ENCODE peak calls at places on chromosomes 7 and 10, in nine cellular contexts. M, O, V, J, H, R, P, D and T are unnamed samples.

GRCh38 chr10:63264852-63265617 is 131.9 kb downstream of the NRBF2 start:
- DNase-seq in P (no peak), H (peak; percentile 34), J (no peak), R (no peak), V (peak; percentile 48), O (peak; percentile 64), D (no peak), M (no peak), T (peak; percentile 42)

GRCh38 chr10:3400368-3400767 is 227.8 kb upstream of the PITRM1 start:
- DNase-seq in J (no peak), P (no peak), O (no peak), H (no peak), D (no peak), M (no peak), R (no peak), V (no peak), T (no peak)

GRCh38 chr7:80918909-80919721 is at the start of gene SEMA3C:
- DNase-seq in P (peak; percentile 86), D (peak; percentile 90), V (peak; percentile 84), R (peak; percentile 87), H (peak; percentile 91), O (peak; percentile 97), M (peak; percentile 90), J (peak; percentile 83), T (peak; percentile 90)

GRCh38 chr7:95411666-95412065 is 15.5 kb upstream of the PON3 start:
- DNase-seq in J (no peak), M (no peak), V (no peak), P (no peak), R (no peak), D (no peak), H (no peak), O (no peak), T (no peak)

GRCh38 chr7:116306409-116307048 is 96.2 kb downstream of the TES start:
- DNase-seq in D (no peak), O (no peak), J (no peak), V (no peak), M (no peak), H (no peak), R (no peak), P (no peak), T (no peak)

GRCh38 chr10:110540038-110540437 is 27.5 kb upstream of the SMC3 start:
- DNase-seq in R (no peak), O (no peak), P (no peak), M (no peak), V (no peak), H (no peak), D (no peak), J (no peak), T (no peak)

GRCh38 chr10:123995461-123996131 is 97.8 kb downstream of the CHST15 start:
- DNase-seq in H (peak; percentile 85), J (no peak), V (peak; percentile 74), O (peak; percentile 91), M (peak; percentile 31), D (peak; percentile 35), R (no peak), P (no peak), T (peak; percentile 38)

GRCh38 chr7:28360739-28361138 is 51.6 kb upstream of the CREB5 start:
- DNase-seq in J (no peak), M (no peak), H (no peak), R (no peak), D (no peak), O (no peak), V (no peak), P (no peak), T (no peak)

GRCh38 chr10:90197766-90198165 is 496.4 kb downstream of the KIF20B start:
- DNase-seq in P (no peak), O (peak; percentile 88), M (no peak), R (no peak), H (peak; percentile 36), D (no peak), V (no peak), J (no peak), T (no peak)

GRCh38 chr7:147982307-147982706 is 608.3 kb upstream of the C7orf33 start:
- DNase-seq in V (no peak), D (no peak), O (no peak), M (no peak), P (no peak), J (no peak), R (no peak), H (no peak), T (no peak)

GRCh38 chr10:11403116-11403515 is 208.3 kb downstream of the USP6NL start:
- DNase-seq in R (no peak), H (no peak), D (no peak), M (no peak), V (no peak), P (no peak), O (no peak), J (no peak), T (no peak)

GRCh38 chr10:88346151-88346977 is 236.8 kb downstream of the RNLS start:
- DNase-seq in P (no peak), H (no peak), V (no peak), D (no peak), O (no peak), J (no peak), R (no peak), M (no peak), T (no peak)

GRCh38 chr7:30142710-30143109 is 7.9 kb downstream of the MTURN start:
- DNase-seq in M (no peak), O (peak; percentile 63), P (no peak), D (no peak), V (no peak), H (peak; percentile 85), J (peak; percentile 33), R (peak; percentile 43), T (no peak)

GRCh38 chr10:13001041-13001886 is at the start of gene CCDC3:
- DNase-seq in H (peak; percentile 15), P (no peak), O (no peak), V (peak; percentile 11), J (no peak), M (peak; percentile 28), R (peak; percentile 21), D (peak; percentile 14), T (peak; percentile 31)

GRCh38 chr7:135493362-135493761 is 16.5 kb downstream of the CNOT4 start:
- DNase-seq in R (no peak), V (no peak), H (no peak), J (no peak), P (no peak), O (no peak), M (no peak), D (no peak), T (no peak)

GRCh38 chr10:1183746-1184145 is 127.6 kb downstream of the WDR37 start:
- DNase-seq in H (no peak), M (no peak), D (no peak), O (no peak), V (no peak), P (peak; percentile 31), R (no peak), J (no peak), T (no peak)

GRCh38 chr7:153354071-153354470 is 594.5 kb downstream of the ACTR3B start:
- DNase-seq in V (no peak), D (no peak), R (no peak), H (no peak), J (no peak), P (no peak), M (no peak), O (no peak), T (no peak)

GRCh38 chr10:84089162-84089561 is 50.1 kb upstream of the GHITM start:
- DNase-seq in M (no peak), J (no peak), V (no peak), H (no peak), R (no peak), O (no peak), P (no peak), D (no peak), T (no peak)

GRCh38 chr7:91330378-91331295 is 66.4 kb downstream of the FZD1 start:
- DNase-seq in R (no peak), M (no peak), D (no peak), O (no peak), J (no peak), H (no peak), V (no peak), P (no peak), T (no peak)

GRCh38 chr7:91324663-91325062 is 60.4 kb downstream of the FZD1 start:
- DNase-seq in V (no peak), O (no peak), J (no peak), D (no peak), P (no peak), R (no peak), M (no peak), H (no peak), T (no peak)

GRCh38 chr7:91326516-91327209 is 62.4 kb downstream of the FZD1 start:
- DNase-seq in P (no peak), O (no peak), V (no peak), R (no peak), D (no peak), J (no peak), M (no peak), H (no peak), T (no peak)

GRCh38 chr7:91325731-91326130 is 61.5 kb downstream of the FZD1 start:
- DNase-seq in D (no peak), J (no peak), O (no peak), P (no peak), M (no peak), V (no peak), H (no peak), R (no peak), T (no peak)

GRCh38 chr7:91327341-91327740 is 63.1 kb downstream of the FZD1 start:
- DNase-seq in R (no peak), J (no peak), P (no peak), V (no peak), H (no peak), D (no peak), O (no peak), M (no peak), T (no peak)
- H3K27ac ChIP-seq in R (no peak overlapping the region), J (no peak overlapping the region), P (no peak overlapping the region), V (no peak overlapping the region), H (no peak overlapping the region), D (no peak overlapping the region), O (no peak overlapping the region), M (no peak overlapping the region), T (no peak overlapping the region)

DNA sequence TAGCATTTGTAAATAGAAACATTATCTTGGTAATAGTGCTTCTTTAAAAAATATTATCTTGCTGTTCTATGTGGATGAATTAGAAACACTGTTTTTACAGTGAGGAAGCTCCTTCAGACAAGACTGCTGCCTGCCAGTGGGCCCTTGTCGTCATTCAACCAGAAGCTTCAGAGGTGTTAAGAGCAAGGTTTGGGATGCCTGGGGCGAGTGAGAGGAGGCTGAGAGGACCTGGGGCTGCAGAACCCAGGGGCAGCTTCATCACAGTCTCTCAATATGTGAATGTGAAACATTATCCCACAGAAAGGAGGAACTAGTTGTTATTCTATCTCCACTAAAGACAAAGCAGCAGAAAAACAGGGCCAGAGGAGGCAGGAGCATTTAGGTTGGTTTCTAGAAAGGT is 8.1 kb downstream of the PLPP4 start:
- DNase-seq in O (no peak), M (no peak), H (no peak), P (no peak), D (no peak), R (no peak), J (no peak), V (no peak), T (no peak)
- H3K27ac ChIP-seq in O (no peak overlapping the region), M (no peak overlapping the region), H (no peak overlapping the region), P (no peak overlapping the region), D (no peak overlapping the region), R (no peak overlapping the region), J (no peak overlapping the region), V (no peak overlapping the region), T (no peak overlapping the region)

GRCh38 chr7:23544913-23545354 is 13.2 kb upstream of the TRA2A start:
- DNase-seq in V (peak; percentile 36), J (no peak), R (no peak), D (no peak), M (no peak), P (no peak), O (peak; percentile 39), H (peak; percentile 61), T (no peak)
- H3K27ac ChIP-seq in V (no peak overlapping the region), J (no peak overlapping the region), R (no peak overlapping the region), D (no peak overlapping the region), M (no peak overlapping the region), P (no peak overlapping the region), O (no peak overlapping the region), H (no peak overlapping the region), T (no peak overlapping the region)

GRCh38 chr7:105828141-105828540 is 48.3 kb downstream of the ATXN7L1 start:
- DNase-seq in R (no peak), M (no peak), P (no peak), O (no peak), J (no peak), H (no peak), D (no peak), V (no peak), T (no peak)
- H3K27ac ChIP-seq in R (no peak overlapping the region), M (no peak overlapping the region), P (no peak overlapping the region), O (no peak overlapping the region), J (no peak overlapping the region), H (no peak overlapping the region), D (no peak overlapping the region), V (no peak overlapping the region), T (no peak overlapping the region)